ENCODE peak calls at places on chromosomes 16 and 17, in five cellular contexts. J, T, G, X and B are unnamed samples.

GRCh38 chr16:85046957-85047866 is 19.6 kb downstream of the KIAA0513 start:
- DNase-seq in J (no peak), T (no peak), G (no peak), X (no peak), B (no peak)

GRCh38 chr17:49508891-49509587 is 13.9 kb downstream of the NGFR start:
- DNase-seq in J (no peak), T (no peak), G (no peak), X (no peak), B (no peak)

GRCh38 chr16:58615280-58615679 is 14.3 kb downstream of the CNOT1 start:
- DNase-seq in J (peak; percentile 50), T (no peak), G (no peak), X (no peak), B (no peak)

GRCh38 chr17:57001541-57001940 is 23.6 kb downstream of the SCPEP1 start:
- DNase-seq in J (no peak), T (no peak), G (no peak), X (no peak), B (no peak)

GRCh38 chr17:74864866-74865395 is 5.2 kb upstream of the GRIN2C start:
- DNase-seq in J (peak; percentile 54), T (peak; percentile 78), G (peak; percentile 85), X (peak; percentile 71), B (no peak)

GRCh38 chr17:18959845-18960240 is 7.9 kb downstream of the SLC5A10 start:
- DNase-seq in J (no peak), T (no peak), G (peak; percentile 46), X (no peak), B (no peak)

GRCh38 chr16:66551362-66551761 is 1.0 kb upstream of the CKLF start:
- DNase-seq in J (peak; percentile 32), T (peak; percentile 74), G (no peak), X (no peak), B (peak; percentile 30)

GRCh38 chr17:6135996-6136395 is 65.8 kb downstream of the WSCD1 start:
- DNase-seq in J (no peak), T (no peak), G (no peak), X (no peak), B (no peak)

GRCh38 chr16:78563905-78564304 is 464.5 kb downstream of the WWOX start:
- DNase-seq in J (no peak), T (no peak), G (no peak), X (no peak), B (no peak)

GRCh38 chr16:64898159-64898558 is 223.7 kb downstream of the CDH11 start:
- DNase-seq in J (no peak), T (no peak), G (no peak), X (no peak), B (no peak)

GRCh38 chr17:7579001-7579838 is at the start of gene CD68:
- DNase-seq in J (peak; percentile 90), T (peak; percentile 88), G (no peak), X (peak; percentile 64), B (peak; percentile 78)

GRCh38 chr17:74659898-74660297 is 36.4 kb upstream of the CD300E start:
- DNase-seq in J (no peak), T (no peak), G (no peak), X (no peak), B (no peak)

GRCh38 chr16:13923703-13924298 is 3.8 kb downstream of the ERCC4 start:
- DNase-seq in J (peak; percentile 65), T (peak; percentile 68), G (no peak), X (no peak), B (no peak)

GRCh38 chr16:66131156-66131807 is 235.2 kb upstream of the CDH5 start:
- DNase-seq in J (peak; percentile 42), T (no peak), G (no peak), X (no peak), B (no peak)

GRCh38 chr17:33097411-33097810 is 105.8 kb downstream of the SPACA3 start:
- DNase-seq in J (no peak), T (no peak), G (no peak), X (no peak), B (no peak)

GRCh38 chr17:27326051-27326450 is 32.1 kb downstream of the WSB1 start:
- DNase-seq in J (no peak), T (no peak), G (no peak), X (no peak), B (no peak)

GRCh38 chr16:82880361-82880760 is 253.6 kb downstream of the CDH13 start:
- DNase-seq in J (no peak), T (no peak), G (no peak), X (no peak), B (no peak)

GRCh38 chr16:53458623-53459022 is 24.4 kb downstream of the RBL2 start:
- DNase-seq in J (no peak), T (no peak), G (no peak), X (no peak), B (no peak)

GRCh38 chr16:72066747-72067146 is 3.7 kb downstream of the HPR start:
- DNase-seq in J (peak; percentile 51), T (peak; percentile 53), G (no peak), X (peak; percentile 16), B (no peak)

DNA sequence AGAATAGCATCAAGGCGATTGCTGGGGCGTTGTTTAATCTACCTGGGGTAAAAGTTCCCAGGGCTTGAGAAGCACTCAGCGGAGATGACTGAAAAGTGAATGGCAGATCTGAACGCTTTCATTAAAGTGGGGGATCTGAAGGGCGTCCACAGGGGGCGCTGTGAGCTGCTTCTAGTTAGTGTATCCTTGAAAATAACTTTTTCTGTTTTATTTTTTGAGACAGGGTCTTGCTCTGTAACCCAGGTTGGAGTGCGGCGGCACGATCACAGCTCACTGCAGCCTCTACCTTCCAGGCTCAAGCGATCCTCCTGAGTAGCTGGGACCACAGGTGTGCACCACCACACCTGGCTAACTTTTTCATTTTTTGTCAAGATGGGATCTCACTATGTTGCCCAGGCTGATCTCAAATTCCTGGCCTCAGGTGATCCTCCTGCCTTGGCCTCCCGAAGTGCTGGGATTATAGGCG is 360.4 kb downstream of the SEC14L1 start:
- DNase-seq in J (no peak), T (peak; percentile 57), G (no peak), X (no peak), B (no peak)
- TF ChIP-seq CTCF in J (peak; percentile 52), T (peak; percentile 61), G (no peak), X (peak; percentile 50), B (peak; percentile 33)

DNA sequence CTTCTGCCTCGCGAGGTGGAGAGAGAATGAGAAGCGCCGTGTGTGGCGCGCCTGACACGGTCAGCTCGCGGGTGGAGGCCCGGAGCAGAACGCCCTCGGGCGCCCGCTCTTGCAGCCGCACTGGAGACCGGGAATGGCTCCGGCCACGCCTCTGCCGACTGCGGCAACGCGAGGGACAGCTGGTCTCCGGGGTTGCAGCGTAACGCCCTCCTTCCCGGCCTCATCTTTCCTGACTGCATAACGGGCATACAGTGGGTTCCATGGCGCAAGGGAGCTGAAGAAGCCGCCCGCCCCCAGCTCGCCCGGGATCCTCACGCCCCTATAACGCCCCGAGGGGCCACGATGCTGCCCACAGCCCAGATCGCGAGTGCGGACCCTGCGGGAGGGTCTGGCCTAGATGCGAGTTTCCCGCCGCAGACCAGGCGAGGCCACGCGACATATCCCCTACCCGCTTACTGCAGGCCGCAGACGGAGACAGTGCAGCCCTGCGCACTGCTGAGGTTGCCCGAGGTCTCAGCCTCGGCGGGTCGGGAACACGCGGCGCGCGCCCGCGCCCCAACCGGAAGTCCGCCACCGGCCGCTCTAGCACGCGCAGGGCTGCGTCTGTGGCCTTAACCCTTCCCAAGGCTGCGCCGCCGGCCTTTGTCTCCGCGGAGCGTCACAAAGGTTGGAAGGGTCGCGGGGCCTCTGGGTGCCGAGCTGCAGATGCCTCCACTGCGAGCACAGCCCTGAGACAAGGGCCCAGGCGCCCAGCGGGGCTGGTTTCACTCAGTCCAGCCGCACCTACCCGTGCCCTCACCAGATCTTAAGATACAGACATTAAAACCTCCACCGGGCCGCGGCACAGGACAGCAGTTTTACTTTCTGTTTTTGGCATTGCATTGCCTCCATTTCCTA is 18.8 kb downstream of the BCL7C start:
- DNase-seq in J (peak; percentile 88), T (peak; percentile 93), G (peak; percentile 96), X (peak; percentile 91), B (peak; percentile 72)
- TF ChIP-seq CTCF in J (no peak), T (no peak), G (no peak), X (no peak), B (no peak)

GRCh38 chr16:68009157-68009735 is 6.5 kb downstream of the DPEP2NB start:
- DNase-seq in J (no peak), T (no peak), G (no peak), X (no peak), B (no peak)

GRCh38 chr16:68019167-68019680 is 3.5 kb upstream of the DPEP2NB start:
- DNase-seq in J (no peak), T (no peak), G (no peak), X (no peak), B (no peak)

GRCh38 chr16:68015681-68016080 is at the start of gene DPEP2NB:
- DNase-seq in J (no peak), T (no peak), G (no peak), X (no peak), B (no peak)

GRCh38 chr16:68013440-68013839 is 2.3 kb downstream of the DPEP2NB start:
- DNase-seq in J (no peak), T (no peak), G (no peak), X (no peak), B (no peak)
- TF ChIP-seq CTCF in J (no peak), T (no peak), G (no peak), X (no peak), B (no peak)

DNA sequence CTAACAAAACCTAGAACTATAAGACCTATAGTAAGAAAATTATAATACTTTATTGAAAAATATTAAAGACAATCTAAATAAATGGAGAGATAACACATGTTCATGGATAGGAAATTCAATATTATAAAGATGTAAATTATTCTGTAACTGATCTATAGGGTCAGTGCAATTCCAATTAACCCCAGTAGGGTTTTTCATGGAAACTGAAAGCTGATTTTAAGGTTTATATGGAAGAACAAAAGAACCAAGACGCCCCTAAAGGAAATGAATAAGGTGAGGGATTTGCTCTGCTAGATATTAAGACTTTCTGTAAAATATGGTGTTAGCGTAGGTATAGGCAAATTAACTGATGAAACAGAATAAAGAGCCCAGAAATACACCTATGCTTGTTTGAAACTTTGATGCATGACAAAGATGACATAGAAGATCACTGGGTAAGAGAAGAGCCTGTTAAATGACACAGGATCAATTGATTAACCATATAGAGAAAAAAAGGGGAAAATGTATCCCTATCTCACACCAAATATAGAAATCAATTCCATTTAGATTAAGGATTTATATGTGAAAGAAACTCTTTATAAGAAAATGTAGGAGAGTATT is 3.0 kb downstream of the ICAM2 start:
- DNase-seq in J (no peak), T (no peak), G (no peak), X (no peak), B (no peak)
- TF ChIP-seq CTCF in J (peak; percentile 36), T (no peak), G (peak; percentile 12), X (no peak), B (peak; percentile 37)

GRCh38 chr17:13310858-13311257 is 290.9 kb downstream of the HS3ST3A1 start:
- DNase-seq in J (no peak), T (no peak), G (no peak), X (no peak), B (no peak)

GRCh38 chr17:13311301-13311700 is 290.4 kb downstream of the HS3ST3A1 start:
- DNase-seq in J (peak; percentile 94), T (no peak), G (no peak), X (no peak), B (no peak)

GRCh38 chr17:13302983-13303382 is 285.2 kb upstream of the ELAC2 start:
- DNase-seq in J (no peak), T (no peak), G (no peak), X (no peak), B (no peak)

GRCh38 chr17:13306310-13306962 is 288.6 kb upstream of the ELAC2 start:
- DNase-seq in J (peak; percentile 79), T (peak; percentile 81), G (no peak), X (peak; percentile 25), B (no peak)
- TF ChIP-seq CTCF in J (peak; percentile 59), T (peak; percentile 18), G (peak; percentile 29), X (peak; percentile 51), B (no peak)